ENCODE peak calls at places on chromosomes 4 and X, in ten cellular contexts. P, C, E, S, W, D, R, K, H and Y are unnamed samples.

GRCh38 chr4:143381171-143382118 is 44.8 kb downstream of the GAB1 start:
- DNase-seq in E (peak; percentile 39), S (no peak), R (no peak), C (peak; percentile 89), W (peak; percentile 78), D (no peak), K (no peak), P (peak; percentile 80), H (peak; percentile 54), Y (no peak)

GRCh38 chr4:124904723-124905390 is 192.3 kb upstream of the ANKRD50 start:
- DNase-seq in E (no peak), W (no peak), K (no peak), S (no peak), D (no peak), H (no peak), R (no peak), C (no peak), P (no peak), Y (no peak)

GRCh38 chr4:83629945-83630684 is 94.2 kb downstream of the GPAT3 start:
- DNase-seq in C (peak; percentile 83), E (no peak), H (no peak), P (peak; percentile 73), R (no peak), K (no peak), W (peak; percentile 13), D (no peak), S (peak; percentile 94), Y (no peak)

GRCh38 chr4:74522251-74522991 is 77.5 kb downstream of the AREG start:
- DNase-seq in R (no peak), H (no peak), P (no peak), K (no peak), W (peak; percentile 23), S (no peak), C (no peak), D (no peak), E (no peak), Y (no peak)

GRCh38 chrX:107562482-107562881 is 65.8 kb upstream of the PRPS1 start:
- DNase-seq in C (peak; percentile 43), K (no peak), E (peak; percentile 70), R (no peak), W (peak; percentile 59), P (peak; percentile 87), H (no peak), D (no peak), S (no peak), Y (no peak)

GRCh38 chr4:141540643-141541042 is 95.7 kb upstream of the IL15 start:
- DNase-seq in C (no peak), W (no peak), E (no peak), D (no peak), H (no peak), P (peak; percentile 29), R (no peak), K (no peak), S (no peak), Y (no peak)

GRCh38 chr4:37890501-37891220 is at the start of gene TBC1D1:
- DNase-seq in S (peak; percentile 38), D (no peak), P (no peak), H (peak; percentile 69), C (no peak), R (peak; percentile 54), W (no peak), E (no peak), K (no peak), Y (peak; percentile 76)

GRCh38 chr4:68904786-68905185 is 46.8 kb downstream of the UGT2A3 start:
- DNase-seq in E (no peak), S (no peak), D (no peak), H (peak; percentile 78), W (no peak), R (no peak), C (peak; percentile 9), K (no peak), P (no peak), Y (no peak)

GRCh38 chrX:133923113-133923512 is 62.3 kb downstream of the GPC3 start:
- DNase-seq in R (no peak), C (no peak), S (no peak), P (no peak), D (no peak), E (no peak), H (peak; percentile 16), K (no peak), W (no peak), Y (no peak)

DNA sequence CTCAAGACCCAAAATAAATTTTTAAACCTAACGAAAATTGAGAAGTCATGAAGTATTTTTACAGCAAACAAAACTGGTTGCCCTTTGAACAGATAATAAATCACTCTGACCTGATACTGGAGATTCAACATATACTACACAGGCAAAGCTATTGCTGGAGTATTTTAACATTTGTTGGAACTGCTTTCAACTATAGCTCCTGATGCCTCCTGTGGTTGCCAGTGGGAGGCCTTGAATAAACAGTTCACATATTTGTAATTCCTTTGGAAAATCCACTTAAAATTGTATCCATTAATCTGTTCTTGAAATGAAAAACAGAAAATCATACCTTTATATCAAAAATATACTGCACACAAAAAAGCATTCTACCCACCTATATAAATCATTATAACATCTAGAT is 605.1 kb downstream of the KCTD8 start:
- DNase-seq in K (no peak), S (no peak), E (no peak), H (no peak), W (no peak), P (no peak), D (no peak), R (no peak), C (no peak), Y (no peak)
- TF ChIP-seq CTCF in K (no peak), S (no peak), E (peak; percentile 23), H (no peak), W (no peak), P (no peak), D (no peak), R (no peak), C (no peak), Y (no peak)

GRCh38 chr4:792729-793108 is 33.2 kb downstream of the CPLX1 start:
- DNase-seq in W (no peak), P (peak; percentile 6), K (no peak), S (no peak), C (no peak), D (no peak), R (no peak), E (no peak), H (peak; percentile 73), Y (no peak)
- TF ChIP-seq CTCF in W (no peak), P (no peak), K (no peak), S (no peak), C (no peak), D (no peak), R (no peak), E (no peak), H (no peak), Y (no peak)

GRCh38 chrX:23637187-23637586 is 30.1 kb upstream of the PRDX4 start:
- DNase-seq in K (no peak), H (no peak), C (no peak), D (no peak), S (no peak), P (no peak), W (no peak), E (no peak), R (no peak), Y (peak; percentile 25)

GRCh38 chrX:23631136-23631535 is 36.2 kb upstream of the PRDX4 start:
- DNase-seq in C (no peak), P (no peak), H (no peak), W (no peak), E (no peak), K (no peak), R (no peak), D (no peak), S (no peak), Y (no peak)

DNA sequence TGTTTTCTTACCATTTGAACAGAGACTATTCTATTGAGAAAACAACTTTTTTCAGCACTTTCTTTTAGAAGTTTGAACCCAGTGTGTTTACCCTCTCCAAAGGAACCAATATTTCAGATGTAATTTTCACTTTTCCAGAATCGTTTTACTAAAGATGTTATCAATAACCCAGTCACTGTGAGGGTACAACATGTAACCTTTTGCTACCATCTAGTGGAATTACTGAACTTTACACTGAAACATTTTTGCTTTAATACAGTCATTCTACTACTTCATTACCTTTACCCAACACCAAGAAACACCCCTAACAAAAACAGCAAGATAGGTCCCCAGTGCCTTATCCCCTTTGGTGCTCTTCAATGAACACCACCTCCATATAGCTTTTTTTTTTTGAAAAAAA is 33.1 kb upstream of the PRDX4 start:
- DNase-seq in C (peak; percentile 5), D (no peak), K (peak; percentile 9), R (no peak), S (no peak), P (no peak), W (no peak), E (no peak), H (peak; percentile 1), Y (peak; percentile 26)
- TF ChIP-seq CTCF in C (no peak), D (no peak), K (peak; percentile 45), R (no peak), S (no peak), P (no peak), W (peak; percentile 52), E (peak; percentile 5), H (no peak), Y (no peak)

GRCh38 chr4:81256059-81256635 is 41.1 kb upstream of the PRKG2 start:
- DNase-seq in D (no peak), W (no peak), K (no peak), S (no peak), P (no peak), R (no peak), E (no peak), H (no peak), C (no peak), Y (no peak)

GRCh38 chr4:81257841-81258240 is 42.8 kb upstream of the PRKG2 start:
- DNase-seq in E (no peak), W (no peak), P (no peak), K (no peak), R (no peak), H (no peak), C (no peak), D (no peak), S (no peak), Y (no peak)

GRCh38 chr4:81257021-81257420 is 42.0 kb upstream of the PRKG2 start:
- DNase-seq in E (no peak), W (no peak), H (no peak), D (no peak), C (no peak), P (peak; percentile 54), K (no peak), S (no peak), R (no peak), Y (no peak)

GRCh38 chr4:81259151-81259550 is 44.1 kb upstream of the PRKG2 start:
- DNase-seq in P (no peak), W (no peak), S (no peak), R (no peak), H (no peak), D (no peak), C (no peak), K (no peak), E (no peak), Y (no peak)

DNA sequence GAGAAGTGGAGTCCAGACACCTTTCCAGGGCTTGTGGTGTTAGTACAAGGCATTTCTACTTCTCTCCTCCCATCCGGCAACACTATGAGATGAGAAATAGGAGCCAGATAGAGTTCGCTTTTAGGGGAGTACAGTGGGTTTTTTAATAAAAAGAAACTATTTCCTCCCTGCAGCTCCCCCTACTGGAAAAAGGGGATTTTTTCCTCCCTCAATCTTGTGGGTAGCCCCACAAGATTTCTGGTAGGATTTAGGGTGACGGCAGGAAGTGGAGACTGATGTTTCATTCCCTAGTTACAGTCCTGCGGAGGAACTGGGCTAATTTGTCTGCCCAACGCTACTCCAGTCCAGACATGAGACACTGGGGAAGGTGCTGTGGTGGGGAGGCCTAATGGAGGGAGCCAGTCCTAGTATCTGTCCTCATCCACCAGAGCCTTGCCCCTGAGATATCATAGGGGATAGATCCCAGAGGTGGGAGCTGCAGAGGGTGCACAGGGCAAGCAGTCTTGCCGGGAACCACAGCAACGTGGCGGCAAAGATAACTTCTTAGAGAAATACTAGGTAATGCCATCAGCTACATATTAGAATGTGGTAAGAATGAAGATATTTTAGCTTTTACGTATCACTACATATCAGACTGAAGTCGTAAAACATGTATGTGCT is 45.6 kb upstream of the PRKG2 start:
- DNase-seq in R (peak; percentile 3), P (no peak), S (no peak), D (no peak), H (no peak), W (no peak), K (no peak), C (no peak), E (no peak), Y (no peak)
- TF ChIP-seq CTCF in R (peak; percentile 41), P (peak; percentile 41), S (peak; percentile 8), D (peak; percentile 56), H (peak; percentile 26), W (peak; percentile 46), K (peak; percentile 18), C (peak; percentile 49), E (peak; percentile 34), Y (no peak)